ENCODE peak calls at places on chromosomes 12 and 14, in four cellular contexts. L is neural progenitor cell, O is heart left ventricle, Q is kidney. W is an unnamed sample.

GRCh38 chr14:50008562-50009355 is 107.6 kb downstream of the VCPKMT start:
- DNase-seq in O (no peak), L (no peak), Q (no peak), W (peak; percentile 58)

GRCh38 chr12:95177201-95177768 is 40.0 kb downstream of the FGD6 start:
- DNase-seq in L (no peak), Q (no peak), O (no peak), W (no peak)

GRCh38 chr12:26823391-26823790 is 9.6 kb downstream of the ITPR2 start:
- DNase-seq in Q (no peak), L (no peak), O (no peak), W (no peak)

GRCh38 chr12:52121848-52122838 is 42.6 kb downstream of the SMIM41 start:
- DNase-seq in L (peak; percentile 85), O (peak; percentile 77), Q (peak; percentile 88), W (peak; percentile 67)

GRCh38 chr12:120388711-120389431 is 19.9 kb upstream of the MSI1 start:
- DNase-seq in O (no peak), Q (peak; percentile 32), L (peak; percentile 97), W (no peak)

GRCh38 chr12:31712877-31713276 is 15.9 kb downstream of the AMN1 start:
- DNase-seq in Q (no peak), O (no peak), L (no peak), W (no peak)

GRCh38 chr14:37586783-37587428 is 8.1 kb downstream of the FOXA1 start:
- DNase-seq in O (no peak), L (no peak), Q (no peak), W (no peak)

GRCh38 chr12:109144224-109144623 is 27.8 kb downstream of the ACACB start:
- DNase-seq in O (no peak), L (no peak), Q (no peak), W (no peak)

DNA sequence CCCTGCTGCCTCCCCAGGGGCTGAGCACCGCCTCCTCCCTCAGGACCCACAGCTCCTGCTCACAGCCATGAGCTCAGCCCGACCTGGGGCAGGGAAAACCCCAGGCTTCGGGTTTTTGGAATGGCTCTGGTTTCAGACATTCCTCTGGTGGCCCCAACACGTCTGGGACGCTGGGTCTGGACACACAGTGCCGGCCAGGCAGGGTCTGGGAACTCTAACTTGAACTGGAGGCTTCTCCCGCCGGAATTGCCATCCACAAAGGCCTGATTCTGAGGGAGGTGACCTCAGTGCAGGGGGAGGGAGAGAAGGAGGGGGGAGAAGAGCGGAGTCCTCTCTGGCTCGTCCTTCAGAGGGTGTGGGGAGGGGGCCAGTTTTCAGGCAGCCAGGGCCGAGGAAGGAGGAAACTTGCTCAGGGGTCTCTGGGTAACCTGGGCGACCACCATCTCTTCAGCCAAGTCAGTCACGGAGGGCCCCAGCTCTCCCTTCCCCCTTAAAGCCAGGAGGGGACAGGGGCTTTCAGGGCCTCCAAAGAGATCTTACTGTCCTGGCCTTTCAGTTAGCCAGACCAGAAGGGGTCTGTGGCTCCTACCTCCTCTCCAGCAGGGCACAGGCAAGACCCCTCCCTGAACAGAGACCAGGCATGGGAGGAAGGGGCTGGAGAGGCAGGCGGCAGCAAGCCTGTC is 19.4 kb downstream of the NCKAP5L start:
- DNase-seq in L (peak; percentile 31), Q (peak; percentile 83), O (peak; percentile 88), W (no peak)
- H3K27ac ChIP-seq in L (peak overlapping the region; percentile 98), Q (peak overlapping the region; percentile 65), O (peak overlapping the region; percentile 77), W (no peak overlapping the region)

DNA sequence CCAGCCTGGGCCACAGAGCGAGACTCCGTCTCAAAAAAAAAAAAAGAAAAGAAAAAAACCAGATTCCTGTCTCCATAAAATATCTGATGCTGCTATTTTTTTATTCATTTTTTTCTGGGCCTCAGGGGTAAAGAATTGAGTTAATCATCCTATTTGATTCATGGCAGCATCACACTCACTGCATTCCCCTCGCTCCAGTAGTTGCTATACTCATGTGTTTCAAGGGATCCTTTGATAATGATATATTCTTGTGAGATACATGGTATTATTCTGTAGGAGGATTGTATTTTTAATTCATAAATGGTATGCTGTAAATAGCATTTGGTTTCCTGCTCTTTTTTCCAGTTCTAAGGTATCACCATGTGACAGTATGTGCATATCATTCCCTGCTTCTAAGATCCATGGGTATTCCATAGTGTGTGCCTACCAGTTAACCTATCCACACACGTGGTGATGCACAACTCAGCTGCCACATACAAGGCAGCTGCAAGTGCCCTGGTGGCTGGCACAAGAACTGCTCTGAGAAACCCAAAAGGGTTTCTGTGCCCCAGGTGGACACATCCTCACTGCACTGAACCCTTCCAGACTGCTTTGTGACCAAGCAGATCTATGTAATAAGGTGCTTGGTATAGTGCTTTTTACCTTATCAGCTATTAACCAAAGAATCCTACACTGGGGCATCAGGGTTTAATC is 74.7 kb downstream of the ZFP36L1 start:
- DNase-seq in O (no peak), L (no peak), Q (no peak), W (peak; percentile 36)
- TF ChIP-seq CTCF in O (peak; percentile 11), L (peak; percentile 42), Q (no peak), W (peak; percentile 9)

DNA sequence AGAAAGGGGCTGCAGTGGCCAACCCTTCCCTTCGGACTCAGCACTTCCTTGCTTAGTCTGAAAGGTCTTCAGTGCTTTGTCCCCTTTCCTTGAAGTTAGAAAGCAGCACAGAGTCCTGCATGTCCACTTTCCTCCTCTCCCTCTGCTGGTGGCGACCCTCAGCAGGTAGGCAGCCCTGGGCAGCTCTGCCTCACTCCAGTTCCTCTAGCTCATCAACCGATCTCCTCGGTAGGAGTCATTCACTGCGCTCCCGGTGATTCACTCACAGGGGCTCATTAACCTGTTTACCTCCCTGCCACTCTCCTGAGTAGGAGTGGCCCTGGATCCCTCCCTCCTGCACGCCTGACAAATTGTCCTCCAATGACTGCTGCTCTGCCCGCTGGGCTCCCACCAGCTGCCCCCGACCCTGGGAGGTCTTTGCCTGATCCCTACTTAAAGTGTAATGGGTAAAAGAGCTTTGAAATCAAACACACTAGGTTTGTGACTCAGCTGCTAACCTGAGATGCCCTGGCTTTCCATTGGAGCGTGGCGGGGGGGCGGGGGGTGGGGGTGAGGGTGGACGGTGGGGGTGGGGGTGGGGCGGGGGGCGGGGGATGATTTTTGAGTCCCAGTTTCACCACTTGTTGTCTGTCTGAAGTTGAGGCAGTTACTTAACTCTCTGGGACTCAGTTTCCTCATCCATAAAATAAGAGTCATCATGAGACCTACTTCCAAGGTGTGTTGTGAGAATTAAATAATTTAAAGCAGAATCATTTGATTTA is 4.2 kb downstream of the SCNN1A start:
- DNase-seq in L (peak; percentile 81), Q (peak; percentile 89), O (no peak), W (peak; percentile 98)
- H3K4me1 ChIP-seq in L (peaks cover 57% of the 10 kb centered on the region), Q (peaks cover 33% of the 10 kb centered on the region), O (peaks cover 12% of the 10 kb centered on the region), W (peaks cover 85% of the 10 kb centered on the region)

DNA sequence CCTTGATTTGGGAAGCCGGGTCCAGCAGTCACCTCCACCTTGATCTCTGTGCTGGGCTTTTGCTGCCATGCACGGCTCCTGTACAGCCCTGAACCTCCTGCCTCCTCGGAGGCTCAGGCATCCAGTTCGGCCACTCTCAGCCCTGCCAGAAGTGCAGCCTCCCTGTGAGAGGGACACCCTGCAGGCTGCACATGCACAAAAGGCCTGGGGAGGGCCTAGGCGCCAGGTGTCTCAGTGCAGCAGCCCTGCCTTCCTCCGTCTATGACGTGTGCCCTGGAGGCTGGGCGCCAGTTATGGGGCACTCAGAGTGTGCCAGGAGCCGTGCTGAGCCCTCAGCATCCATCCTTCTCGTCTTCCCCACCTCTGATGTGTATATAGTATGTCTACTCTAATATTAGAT is 100.9 kb downstream of the B4GALNT3 start:
- DNase-seq in Q (no peak), L (no peak), O (peak; percentile 20), W (no peak)
- H3K27ac ChIP-seq in Q (no peak overlapping the region), L (no peak overlapping the region), O (no peak overlapping the region), W (no peak overlapping the region)

GRCh38 chr12:77130193-77130592 is 64.8 kb upstream of the E2F7 start:
- DNase-seq in Q (no peak), L (no peak), O (no peak), W (no peak)
- TF ChIP-seq CTCF in Q (no peak), L (no peak), O (no peak), W (no peak)

GRCh38 chr14:68658029-68658509 is 134.8 kb downstream of the ZFP36L1 start:
- DNase-seq in O (no peak), L (no peak), Q (no peak), W (no peak)
- H3K4me1 ChIP-seq in O (peaks cover 33% of the 10 kb centered on the region), L (peaks cover 22% of the 10 kb centered on the region), Q (peaks cover 8% of the 10 kb centered on the region), W (peaks cover 16% of the 10 kb centered on the region)

GRCh38 chr12:77943466-77943865 is 112.8 kb downstream of the NAV3 start:
- DNase-seq in O (no peak), Q (no peak), L (no peak), W (peak; percentile 37)

GRCh38 chr12:77938301-77938700 is 107.6 kb downstream of the NAV3 start:
- DNase-seq in L (no peak), O (no peak), Q (no peak), W (no peak)

GRCh38 chr12:77940566-77940965 is 109.9 kb downstream of the NAV3 start:
- DNase-seq in L (no peak), Q (no peak), O (no peak), W (no peak)

GRCh38 chr12:77941396-77941795 is 110.7 kb downstream of the NAV3 start:
- DNase-seq in L (no peak), Q (no peak), O (no peak), W (no peak)

DNA sequence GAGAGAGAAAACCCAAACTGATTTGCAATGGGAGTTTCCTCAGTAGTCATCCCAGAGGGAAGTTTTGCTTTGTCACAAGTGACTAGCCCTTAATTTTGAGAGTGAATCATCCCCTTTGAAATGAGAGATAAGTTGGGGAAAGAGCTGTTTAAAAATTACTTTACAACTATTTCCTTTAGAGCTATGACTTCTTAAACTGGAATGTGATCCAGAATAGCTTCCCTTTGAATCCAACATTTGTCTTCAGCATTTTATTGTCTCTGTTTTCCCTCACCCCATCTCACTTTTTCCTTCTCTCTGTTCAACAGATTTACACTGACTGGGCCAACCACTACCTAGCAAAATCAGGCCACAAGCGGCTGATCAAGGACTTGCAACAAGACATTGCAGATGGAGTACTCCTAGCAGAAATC is 109.3 kb downstream of the NAV3 start:
- DNase-seq in O (no peak), L (no peak), Q (no peak), W (peak; percentile 29)
- H3K27ac ChIP-seq in O (peak overlapping the region; percentile 46), L (no peak overlapping the region), Q (no peak overlapping the region), W (peak overlapping the region; percentile 84)

GRCh38 chr12:103637429-103637828 is 50.4 kb downstream of the STAB2 start:
- DNase-seq in L (no peak), Q (no peak), O (no peak), W (no peak)

GRCh38 chr12:103635419-103635818 is 48.3 kb downstream of the STAB2 start:
- DNase-seq in Q (peak; percentile 55), L (no peak), O (no peak), W (no peak)

GRCh38 chr12:103634732-103635131 is 47.7 kb downstream of the STAB2 start:
- DNase-seq in O (no peak), Q (no peak), L (no peak), W (no peak)

GRCh38 chr12:103627189-103627855 is 40.2 kb downstream of the STAB2 start:
- DNase-seq in Q (no peak), L (no peak), O (peak; percentile 87), W (no peak)

GRCh38 chr12:103632554-103633216 is 45.6 kb downstream of the STAB2 start:
- DNase-seq in Q (peak; percentile 68), O (no peak), L (peak; percentile 85), W (peak; percentile 62)
- TF ChIP-seq CTCF in Q (peak; percentile 54), O (peak; percentile 41), L (peak; percentile 98), W (peak; percentile 51)

W was measured in A549.